ENCODE peak calls at places on chromosomes 12 and 14, in four cellular contexts. G is HCEC 1CT, A is NCI-H2081 treated with DMSO at 0.1 percent for 48 hours, X is RPMI8226. Z is an unnamed sample.

GRCh38 chr14:58491593-58491992 is 64.1 kb downstream of the KIAA0586 start:
- DNase-seq in G (peak; percentile 49), A (no peak), X (no peak), Z (peak; percentile 45)

GRCh38 chr12:3045494-3045893 is 31.7 kb upstream of the TSPAN9 start:
- DNase-seq in G (no peak), A (no peak), X (no peak), Z (no peak)

GRCh38 chr14:68979722-68980552 is 835 bp upstream of the ACTN1 start:
- DNase-seq in G (peak; percentile 54), A (no peak), X (no peak), Z (peak; percentile 63)

GRCh38 chr12:79690606-79691298 is at the start of gene PAWR:
- DNase-seq in G (peak; percentile 68), A (peak; percentile 41), X (peak; percentile 86), Z (peak; percentile 66)

GRCh38 chr14:61528591-61529021 is 166.7 kb upstream of the HIF1A start:
- DNase-seq in G (peak; percentile 95), A (no peak), X (no peak), Z (peak; percentile 98)

GRCh38 chr14:32028599-32028998 is 48.5 kb upstream of the ARHGAP5 start:
- DNase-seq in G (no peak), A (no peak), X (peak; percentile 32), Z (no peak)

GRCh38 chr12:27193854-27194544 is 50.1 kb upstream of the STK38L start:
- DNase-seq in G (peak; percentile 95), A (no peak), X (no peak), Z (peak; percentile 86)

GRCh38 chr12:105368047-105368646 is 37.7 kb downstream of the C12orf75 start:
- DNase-seq in G (no peak), A (no peak), X (no peak), Z (no peak)

GRCh38 chr14:51978566-51979398 is 10.6 kb upstream of the RTRAF start:
- DNase-seq in G (peak; percentile 62), A (peak; percentile 51), X (peak; percentile 57), Z (peak; percentile 79)

GRCh38 chr14:95480109-95480886 is 36.2 kb downstream of the SYNE3 start:
- DNase-seq in G (peak; percentile 56), A (no peak), X (no peak), Z (peak; percentile 31)

GRCh38 chr12:15631007-15631715 is 158.0 kb downstream of the EPS8 start:
- DNase-seq in G (no peak), A (no peak), X (no peak), Z (no peak)

GRCh38 chr12:114841557-114842251 is 157.7 kb upstream of the TBX3 start:
- DNase-seq in G (no peak), A (no peak), X (no peak), Z (no peak)

GRCh38 chr12:57166971-57167371 is 19.6 kb upstream of the LRP1-AS start:
- DNase-seq in G (peak; percentile 74), A (no peak), X (peak; percentile 68), Z (peak; percentile 90)